ENCODE peak calls at places on chromosomes 6 and 20, in eight cellular contexts. V, H, D, G, Q, P, O and J are unnamed samples. For H3K4me1, the result is how much of the 10 kb centered on the place peaks cover.

GRCh38 chr20:12166053-12166717 is 248.5 kb downstream of the BTBD3 start:
- DNase-seq in G (peak), O (no peak), Q (no peak), H (peak), V (peak), D (no peak), P (no peak), J (peak)

GRCh38 chr6:110980227-110980626 is 1.6 kb upstream of the RPF2 start:
- DNase-seq in V (no peak), P (no peak), G (no peak), H (no peak), D (no peak), Q (no peak), O (no peak), J (no peak)

GRCh38 chr20:34403908-34404307 is 40.8 kb downstream of the ITCH start:
- DNase-seq in V (no peak), H (no peak), D (no peak), Q (no peak), P (no peak), O (no peak), G (no peak), J (no peak)

GRCh38 chr6:111087871-111088667 is 766 bp downstream of the SLC16A10 start:
- DNase-seq in P (peak), V (peak), O (no peak), H (peak), G (no peak), D (peak), Q (no peak), J (peak)

GRCh38 chr20:34988176-34988540 is 32.5 kb downstream of the MYH7B start:
- DNase-seq in O (no peak), H (peak), D (no peak), P (no peak), Q (no peak), G (no peak), V (no peak), J (no peak)

GRCh38 chr20:20410678-20411077 is 42.8 kb downstream of the INSM1 start:
- DNase-seq in O (no peak), H (peak), D (no peak), P (no peak), G (no peak), Q (no peak), V (peak), J (peak)

GRCh38 chr6:168290095-168290494 is 29.5 kb downstream of the DACT2 start:
- DNase-seq in P (no peak), O (no peak), D (no peak), Q (no peak), V (no peak), H (no peak), G (no peak), J (no peak)

GRCh38 chr6:46704562-46704961 is 16.9 kb downstream of the TDRD6 start:
- DNase-seq in G (no peak), P (no peak), D (no peak), O (no peak), V (no peak), Q (no peak), H (peak), J (no peak)

GRCh38 chr20:4720121-4720976 is 1.4 kb upstream of the PRND start:
- DNase-seq in G (peak), O (peak), Q (no peak), D (peak), V (peak), H (peak), P (peak), J (peak)

GRCh38 chr20:35768731-35769664 is 2.8 kb upstream of the PHF20 start:
- DNase-seq in D (peak), G (peak), V (peak), O (peak), P (peak), Q (peak), H (peak), J (peak)

GRCh38 chr6:89682991-89683390 is 44.4 kb upstream of the LYRM2 start:
- DNase-seq in G (no peak), H (no peak), D (no peak), P (no peak), V (no peak), O (no peak), Q (no peak), J (no peak)

GRCh38 chr6:25769983-25770382 is 15.4 kb downstream of the SLC17A4 start:
- DNase-seq in D (no peak), O (no peak), V (no peak), H (peak), Q (no peak), G (no peak), P (no peak), J (no peak)

GRCh38 chr6:104281370-104281769 is 578.3 kb downstream of the HACE1 start:
- DNase-seq in V (no peak), D (no peak), G (no peak), Q (no peak), P (no peak), H (no peak), O (no peak), J (no peak)

GRCh38 chr6:116616757-116617093 is 446 bp downstream of the RSPH4A start:
- DNase-seq in G (peak), V (peak), P (no peak), O (no peak), D (peak), Q (no peak), H (no peak), J (no peak)

GRCh38 chr6:67683960-67684359 is 951.1 kb upstream of the ADGRB3 start:
- DNase-seq in H (peak), Q (no peak), D (no peak), G (no peak), O (no peak), P (no peak), V (no peak), J (no peak)

GRCh38 chr6:134253681-134254080 is 64.2 kb downstream of the SGK1 start:
- DNase-seq in O (no peak), D (no peak), G (no peak), V (no peak), H (peak), P (no peak), Q (no peak), J (no peak)

GRCh38 chr6:153043719-153044118 is 41.2 kb upstream of the MTRF1L start:
- DNase-seq in Q (no peak), O (no peak), D (no peak), V (no peak), H (no peak), P (no peak), G (no peak), J (no peak)

GRCh38 chr20:17473662-17474061 is 57.5 kb downstream of the BFSP1 start:
- DNase-seq in D (no peak), O (no peak), Q (no peak), G (no peak), H (no peak), P (no peak), V (no peak), J (no peak)

GRCh38 chr6:52087498-52087999 is at the start of gene PKHD1:
- DNase-seq in G (no peak), Q (no peak), P (no peak), V (no peak), H (peak), O (no peak), D (no peak), J (no peak)

GRCh38 chr6:116793224-116793623 is 27.7 kb upstream of the FAM162B start:
- DNase-seq in D (no peak), H (no peak), O (no peak), V (no peak), Q (no peak), P (no peak), G (no peak), J (no peak)

GRCh38 chr20:478949-479429 is 16.7 kb upstream of the TBC1D20 start:
- DNase-seq in G (no peak), V (no peak), D (no peak), Q (no peak), H (peak), P (no peak), O (peak), J (no peak)

GRCh38 chr6:44624226-44624625 is 236.7 kb downstream of the CDC5L start:
- DNase-seq in V (no peak), P (no peak), Q (no peak), D (no peak), O (no peak), H (no peak), G (no peak), J (no peak)

GRCh38 chr6:47630587-47630986 is 67.8 kb upstream of the ADGRF4 start:
- DNase-seq in P (no peak), H (no peak), G (no peak), Q (no peak), V (no peak), O (no peak), D (no peak), J (no peak)

GRCh38 chr6:23396934-23397333 is 729.1 kb upstream of the NRSN1 start:
- DNase-seq in G (no peak), D (no peak), O (no peak), Q (no peak), H (no peak), P (no peak), V (no peak), J (no peak)

GRCh38 chr6:169976301-169977081 is 225.1 kb downstream of the ERMARD start:
- DNase-seq in H (no peak), D (no peak), V (no peak), O (no peak), G (no peak), Q (no peak), P (peak), J (no peak)
- TF ChIP-seq CTCF in H (no peak), D (no peak), V (no peak), O (no peak), G (no peak), Q (no peak), P (no peak), J (no peak)

GRCh38 chr6:137871299-137871698 is 4.2 kb downstream of the TNFAIP3 start:
- DNase-seq in O (no peak), H (no peak), Q (no peak), V (no peak), D (no peak), G (no peak), P (no peak), J (no peak)

GRCh38 chr6:137870286-137870685 is 3.2 kb downstream of the TNFAIP3 start:
- DNase-seq in G (no peak), P (no peak), O (no peak), D (no peak), Q (no peak), H (no peak), V (no peak), J (no peak)

GRCh38 chr6:137868721-137869631 is 1.9 kb downstream of the TNFAIP3 start:
- DNase-seq in O (no peak), G (no peak), V (no peak), D (no peak), Q (no peak), H (no peak), P (no peak), J (no peak)

GRCh38 chr6:137870744-137871247 is 3.7 kb downstream of the TNFAIP3 start:
- DNase-seq in D (no peak), H (no peak), G (no peak), P (no peak), O (no peak), Q (no peak), V (no peak), J (no peak)

DNA sequence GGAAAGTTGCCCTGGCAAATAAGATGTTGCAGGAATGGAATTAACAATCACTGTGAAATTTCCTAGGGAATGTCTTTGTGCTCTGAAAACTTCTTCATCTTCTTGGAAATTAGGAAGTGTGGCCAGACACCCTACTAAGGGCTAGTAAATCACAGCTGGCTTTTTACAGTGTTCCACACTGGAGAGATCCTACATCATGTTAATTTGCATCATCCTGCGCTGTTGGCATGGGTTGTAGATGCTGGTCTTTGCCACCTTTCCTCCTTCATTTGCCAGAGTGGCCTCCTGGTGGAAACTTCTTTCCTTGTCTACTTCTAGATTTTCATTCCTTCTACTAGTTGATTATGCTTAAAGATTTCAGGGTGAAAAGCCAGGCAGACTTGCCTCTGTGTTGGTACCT is 2.7 kb downstream of the TNFAIP3 start:
- DNase-seq in V (no peak), G (no peak), Q (no peak), P (no peak), H (no peak), D (no peak), O (no peak), J (no peak)
- H3K4me1 ChIP-seq in V (half or more), G (half or more), Q (half or more), P (half or more), H (under half), D (half or more), O (half or more), J (half or more)

GRCh38 chr20:51532577-51533191 is 9.8 kb downstream of the NFATC2 start:
- DNase-seq in O (no peak), V (peak), G (peak), D (peak), H (no peak), P (no peak), Q (peak), J (peak)
- H3K4me3 ChIP-seq in O (no peak), V (no peak), G (peak), D (no peak), H (no peak), P (no peak), Q (peak), J (peak)

GRCh38 chr20:36827541-36828279 is 48.2 kb upstream of the TLDC2 start:
- DNase-seq in Q (no peak), D (no peak), V (peak), O (no peak), H (no peak), P (no peak), G (no peak), J (peak)

GRCh38 chr20:36833275-36834020 is 42.5 kb upstream of the TLDC2 start:
- DNase-seq in O (no peak), D (no peak), H (no peak), Q (no peak), V (peak), P (no peak), G (no peak), J (no peak)

GRCh38 chr20:36832791-36833190 is 43.1 kb upstream of the TLDC2 start:
- DNase-seq in V (no peak), Q (no peak), H (no peak), D (no peak), O (no peak), G (no peak), P (no peak), J (no peak)

GRCh38 chr20:36835025-36835424 is 40.9 kb upstream of the TLDC2 start:
- DNase-seq in P (no peak), V (no peak), Q (no peak), H (no peak), G (no peak), D (no peak), O (no peak), J (no peak)

GRCh38 chr20:36830791-36831691 is 44.9 kb upstream of the TLDC2 start:
- DNase-seq in H (peak), D (no peak), Q (peak), O (no peak), G (peak), P (no peak), V (peak), J (peak)
- TF ChIP-seq CTCF in H (peak), D (no peak), Q (peak), O (peak), G (no peak), P (peak), V (peak), J (peak)

GRCh38 chr20:50335866-50336265 is 145.2 kb downstream of the CEBPB start:
- DNase-seq in V (no peak), Q (no peak), P (no peak), H (no peak), D (no peak), G (no peak), O (no peak), J (no peak)

GRCh38 chr20:50333131-50333530 is 142.5 kb downstream of the CEBPB start:
- DNase-seq in H (no peak), D (no peak), P (no peak), O (no peak), V (no peak), G (no peak), Q (no peak), J (no peak)

GRCh38 chr20:50335105-50335504 is 144.5 kb downstream of the CEBPB start:
- DNase-seq in H (peak), G (no peak), Q (no peak), P (no peak), V (no peak), O (peak), D (no peak), J (no peak)

GRCh38 chr20:50332491-50332980 is 141.9 kb downstream of the CEBPB start:
- DNase-seq in V (no peak), O (no peak), G (no peak), H (no peak), Q (no peak), D (no peak), P (no peak), J (no peak)

DNA sequence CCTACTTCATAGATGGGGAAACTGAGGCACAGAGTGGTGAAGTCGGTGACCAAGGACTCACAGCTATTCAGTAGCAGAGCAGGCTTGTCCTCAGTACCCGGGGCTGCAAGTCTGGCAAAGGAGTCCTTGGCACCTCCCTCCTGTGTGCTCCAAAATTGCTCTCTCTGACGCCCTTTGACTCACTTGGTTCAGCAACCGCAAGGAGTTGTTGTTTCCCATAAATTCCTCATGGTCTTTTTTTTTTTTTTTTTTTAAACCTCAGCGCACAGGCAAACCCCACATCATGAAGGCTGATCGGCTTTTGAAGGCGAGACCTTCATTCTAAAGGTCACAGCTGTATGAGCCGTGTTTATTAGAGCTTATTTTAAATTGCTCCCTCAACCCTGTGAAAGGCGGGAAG is 143.2 kb downstream of the CEBPB start:
- DNase-seq in P (no peak), D (no peak), V (no peak), Q (no peak), H (peak), G (no peak), O (no peak), J (no peak)
- H3K4me1 ChIP-seq in P (half or more), D (under half), V (under half), Q (under half), H (under half), G (under half), O (under half), J (under half)